ENCODE peak calls at places on chromosomes 3 and 15, in seven cellular contexts. F, L, Y, P, S, V and Q are unnamed samples.

GRCh38 chr3:188584958-188585689 is 431.2 kb downstream of the LPP start:
- DNase-seq in F (no peak), L (no peak), Y (peak; percentile 28), P (peak; percentile 10), S (no peak), V (peak; percentile 51), Q (no peak)

GRCh38 chr3:59876533-59877062 is 826.8 kb upstream of the CFAP20DC start:
- DNase-seq in F (no peak), L (no peak), Y (no peak), P (no peak), S (no peak), V (no peak), Q (no peak)

GRCh38 chr15:33150993-33151392 is 43.5 kb downstream of the FMN1 start:
- DNase-seq in F (no peak), L (no peak), Y (no peak), P (no peak), S (no peak), V (no peak), Q (no peak)

GRCh38 chr15:25691544-25692430 is 171.3 kb downstream of the ATP10A start:
- DNase-seq in F (peak; percentile 56), L (no peak), Y (peak; percentile 59), P (peak; percentile 31), S (no peak), V (peak; percentile 13), Q (no peak)

GRCh38 chr3:126352476-126353454 is 4.4 kb downstream of the KLF15 start:
- DNase-seq in F (no peak), L (no peak), Y (peak; percentile 93), P (peak; percentile 40), S (peak; percentile 75), V (peak; percentile 81), Q (no peak)

GRCh38 chr3:141686477-141687280 is 51.4 kb upstream of the RNF7 start:
- DNase-seq in F (no peak), L (no peak), Y (peak; percentile 84), P (peak; percentile 72), S (peak; percentile 37), V (peak; percentile 62), Q (no peak)

GRCh38 chr3:197216169-197216860 is 82.1 kb downstream of the DLG1 start:
- DNase-seq in F (no peak), L (no peak), Y (peak; percentile 81), P (peak; percentile 75), S (peak; percentile 25), V (peak; percentile 62), Q (no peak)

GRCh38 chr3:24237971-24238767 is 256.5 kb downstream of the THRB start:
- DNase-seq in F (peak; percentile 84), L (peak; percentile 59), Y (peak; percentile 99), P (peak; percentile 89), S (peak; percentile 86), V (peak; percentile 93), Q (no peak)

GRCh38 chr15:48459571-48460461 is 128.6 kb downstream of the DUT start:
- DNase-seq in F (no peak), L (no peak), Y (peak; percentile 95), P (peak; percentile 79), S (peak; percentile 83), V (peak; percentile 91), Q (no peak)

GRCh38 chr15:75578206-75578947 is 738 bp downstream of the PTPN9 start:
- DNase-seq in F (peak; percentile 64), L (peak; percentile 27), Y (no peak), P (no peak), S (no peak), V (peak; percentile 39), Q (no peak)

GRCh38 chr3:141368062-141368924 is at the start of gene ZBTB38:
- DNase-seq in F (peak; percentile 95), L (peak; percentile 82), Y (peak; percentile 96), P (peak; percentile 97), S (peak; percentile 96), V (peak; percentile 94), Q (no peak)

GRCh38 chr3:127052121-127052561 is 69.2 kb downstream of the PLXNA1 start:
- DNase-seq in F (no peak), L (no peak), Y (peak; percentile 17), P (no peak), S (no peak), V (no peak), Q (no peak)

GRCh38 chr15:58537480-58537879 is 105.7 kb downstream of the LIPC start:
- DNase-seq in F (peak; percentile 15), L (no peak), Y (no peak), P (no peak), S (no peak), V (no peak), Q (no peak)
- H3K4me3 ChIP-seq in F (no peak overlapping the region), L (no peak overlapping the region), Y (no peak overlapping the region), P (no peak overlapping the region), S (no peak overlapping the region), V (no peak overlapping the region), Q (no peak overlapping the region)

DNA sequence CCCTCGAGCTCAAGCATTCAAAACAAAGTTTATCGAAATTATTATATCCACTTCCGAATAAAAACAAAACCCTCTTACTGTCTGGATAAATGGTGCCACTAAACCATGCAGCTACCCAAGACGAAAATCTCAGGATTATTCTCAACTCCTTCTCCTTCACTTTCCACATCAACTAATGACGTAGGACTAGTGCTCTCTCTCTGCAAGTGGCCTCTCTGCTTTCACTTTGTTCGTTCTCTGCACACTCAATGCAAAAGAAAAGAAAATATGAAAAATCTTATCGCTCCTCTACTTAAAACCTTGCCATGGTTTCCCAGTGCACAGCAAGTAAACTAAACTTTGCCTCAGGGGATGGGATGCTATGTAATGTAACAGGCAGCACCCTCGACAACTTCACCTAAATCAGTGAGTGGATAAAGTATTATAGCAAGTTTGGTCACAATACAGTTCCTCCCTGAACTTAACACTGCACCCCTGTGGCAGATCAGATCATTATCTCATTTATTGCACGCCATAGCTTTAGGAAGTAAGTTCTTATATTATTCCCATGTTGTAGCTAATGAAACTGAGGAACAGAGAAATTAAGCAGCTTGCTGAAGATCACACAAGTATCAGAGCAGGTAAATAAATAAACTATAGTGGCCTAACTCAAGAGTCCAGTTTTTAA is 262.7 kb upstream of the GADL1 start:
- DNase-seq in F (no peak), L (no peak), Y (no peak), P (no peak), S (no peak), V (no peak), Q (no peak)
- H3K4me3 ChIP-seq in F (no peak overlapping the region), L (no peak overlapping the region), Y (no peak overlapping the region), P (no peak overlapping the region), S (no peak overlapping the region), V (no peak overlapping the region), Q (no peak overlapping the region)

GRCh38 chr3:150345021-150345538 is 63.0 kb upstream of the TSC22D2 start:
- DNase-seq in F (peak; percentile 72), L (no peak), Y (peak; percentile 47), P (no peak), S (no peak), V (no peak), Q (no peak)

GRCh38 chr3:150351398-150351797 is 56.7 kb upstream of the TSC22D2 start:
- DNase-seq in F (no peak), L (no peak), Y (no peak), P (no peak), S (no peak), V (no peak), Q (no peak)

GRCh38 chr3:150346956-150347863 is 60.9 kb upstream of the TSC22D2 start:
- DNase-seq in F (no peak), L (no peak), Y (peak; percentile 55), P (peak; percentile 27), S (no peak), V (peak; percentile 53), Q (peak; percentile 92)

GRCh38 chr3:150349314-150350097 is 58.6 kb upstream of the TSC22D2 start:
- DNase-seq in F (peak; percentile 62), L (peak; percentile 30), Y (no peak), P (no peak), S (no peak), V (no peak), Q (no peak)

DNA sequence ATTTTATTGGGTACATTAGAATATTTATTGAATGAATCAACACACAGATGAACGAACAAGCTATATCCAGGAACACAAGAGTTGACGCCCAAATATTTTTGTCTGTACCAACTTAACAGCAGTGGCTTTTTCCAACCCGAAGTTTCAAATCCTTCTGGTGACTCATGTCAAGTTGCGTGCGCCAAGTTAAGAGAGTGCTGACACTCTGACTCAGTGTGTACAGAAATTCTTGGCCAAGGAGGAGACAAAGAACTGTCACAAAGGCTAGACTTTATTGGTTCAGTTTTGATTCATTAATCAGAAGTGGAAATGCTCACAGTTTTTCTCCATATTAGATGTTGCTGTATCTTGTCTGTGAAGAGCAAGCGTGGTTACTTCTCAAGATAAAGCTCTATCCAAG is 59.6 kb upstream of the TSC22D2 start:
- DNase-seq in F (no peak), L (no peak), Y (peak; percentile 94), P (peak; percentile 91), S (peak; percentile 81), V (peak; percentile 82), Q (no peak)
- H3K4me3 ChIP-seq in F (no peak overlapping the region), L (no peak overlapping the region), Y (no peak overlapping the region), P (no peak overlapping the region), S (no peak overlapping the region), V (no peak overlapping the region), Q (no peak overlapping the region)

GRCh38 chr3:27713066-27713400 is 9.1 kb downstream of the EOMES start:
- DNase-seq in F (no peak), L (no peak), Y (peak; percentile 19), P (no peak), S (no peak), V (no peak), Q (no peak)
- H3K4me3 ChIP-seq in F (peak overlapping the region; percentile 83), L (no peak overlapping the region), Y (peak overlapping the region; percentile 61), P (peak overlapping the region; percentile 39), S (peak overlapping the region; percentile 57), V (peak overlapping the region; percentile 62), Q (peak overlapping the region; percentile 81)

DNA sequence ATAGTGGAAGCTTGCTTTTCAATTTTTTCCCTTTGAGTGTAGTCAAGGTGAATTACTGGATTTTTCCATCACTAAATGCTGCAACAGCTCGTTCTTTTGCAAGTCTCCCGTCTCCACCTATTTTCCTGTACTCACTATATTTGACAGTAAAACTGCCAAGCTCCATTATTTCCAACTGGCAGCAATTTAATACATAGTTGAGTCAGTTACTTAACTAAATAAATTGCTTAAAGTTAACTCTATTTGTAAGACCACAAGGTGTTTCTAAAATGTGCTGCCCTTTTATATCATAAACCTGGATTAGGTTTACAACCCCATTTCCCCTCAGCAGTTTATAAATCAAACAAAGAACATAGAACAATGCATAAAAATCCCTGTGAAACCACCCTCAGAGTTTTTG is 211.4 kb upstream of the DPH6 start:
- DNase-seq in F (no peak), L (no peak), Y (no peak), P (no peak), S (no peak), V (no peak), Q (no peak)
- H3K4me3 ChIP-seq in F (no peak overlapping the region), L (no peak overlapping the region), Y (no peak overlapping the region), P (no peak overlapping the region), S (no peak overlapping the region), V (no peak overlapping the region), Q (no peak overlapping the region)

GRCh38 chr3:105747621-105748165 is 121.1 kb downstream of the CBLB start:
- DNase-seq in F (no peak), L (no peak), Y (peak; percentile 43), P (no peak), S (no peak), V (no peak), Q (no peak)
- H3K4me3 ChIP-seq in F (no peak overlapping the region), L (no peak overlapping the region), Y (no peak overlapping the region), P (no peak overlapping the region), S (no peak overlapping the region), V (no peak overlapping the region), Q (no peak overlapping the region)